ENCODE peak calls at places on chromosomes 12 and 14, in nine cellular contexts. One of them, this sample, is unnamed.

GRCh38 chr14:50677527-50678063 is 9.5 kb upstream of the SAV1 start:
- DNase-seq in suprapubic skin: no peak
- DNase-seq in choroid plexus epithelial cell: peak
- DNase-seq in right lobe of liver: no peak
- DNase-seq in MCF 10A: peak
- DNase-seq in AG04450: no peak
- DNase-seq in A673: no peak
- DNase-seq in GM10248: peak
- DNase-seq in heart left ventricle: no peak
- DNase-seq in this sample: peak

GRCh38 chr12:19158909-19159308 is 29.4 kb downstream of the PLEKHA5 start:
- DNase-seq in suprapubic skin: no peak
- DNase-seq in choroid plexus epithelial cell: peak
- DNase-seq in right lobe of liver: no peak
- DNase-seq in MCF 10A: no peak
- DNase-seq in AG04450: peak
- DNase-seq in A673: peak
- DNase-seq in GM10248: no peak
- DNase-seq in heart left ventricle: no peak
- DNase-seq in this sample: no peak

GRCh38 chr12:91883811-91884210 is 261.8 kb downstream of the BTG1 start:
- DNase-seq in suprapubic skin: no peak
- DNase-seq in choroid plexus epithelial cell: peak
- DNase-seq in right lobe of liver: no peak
- DNase-seq in MCF 10A: no peak
- DNase-seq in AG04450: no peak
- DNase-seq in A673: no peak
- DNase-seq in GM10248: no peak
- DNase-seq in heart left ventricle: no peak
- DNase-seq in this sample: no peak

GRCh38 chr12:61780435-61780834 is 479.8 kb upstream of the USP15 start:
- DNase-seq in suprapubic skin: no peak
- DNase-seq in choroid plexus epithelial cell: no peak
- DNase-seq in right lobe of liver: no peak
- DNase-seq in MCF 10A: no peak
- DNase-seq in AG04450: no peak
- DNase-seq in A673: no peak
- DNase-seq in GM10248: no peak
- DNase-seq in heart left ventricle: no peak
- DNase-seq in this sample: no peak

GRCh38 chr12:127308148-127308547 is 958.8 kb upstream of the TMEM132C start:
- DNase-seq in suprapubic skin: no peak
- DNase-seq in choroid plexus epithelial cell: no peak
- DNase-seq in right lobe of liver: no peak
- DNase-seq in MCF 10A: no peak
- DNase-seq in AG04450: no peak
- DNase-seq in A673: no peak
- DNase-seq in GM10248: no peak
- DNase-seq in heart left ventricle: no peak
- DNase-seq in this sample: no peak

GRCh38 chr12:18967814-18968213 is 161.7 kb upstream of the PLEKHA5 start:
- DNase-seq in suprapubic skin: no peak
- DNase-seq in choroid plexus epithelial cell: no peak
- DNase-seq in right lobe of liver: no peak
- DNase-seq in MCF 10A: peak
- DNase-seq in AG04450: no peak
- DNase-seq in A673: no peak
- DNase-seq in GM10248: no peak
- DNase-seq in heart left ventricle: no peak
- DNase-seq in this sample: no peak

GRCh38 chr14:64388533-64389243 is 535 bp downstream of the MTHFD1 start:
- DNase-seq in suprapubic skin: no peak
- DNase-seq in choroid plexus epithelial cell: peak
- DNase-seq in right lobe of liver: no peak
- DNase-seq in MCF 10A: peak
- DNase-seq in AG04450: no peak
- DNase-seq in A673: peak
- DNase-seq in GM10248: no peak
- DNase-seq in heart left ventricle: no peak
- DNase-seq in this sample: no peak

GRCh38 chr14:95500772-95501401 is 15.6 kb downstream of the SYNE3 start:
- DNase-seq in suprapubic skin: no peak
- DNase-seq in choroid plexus epithelial cell: peak
- DNase-seq in right lobe of liver: no peak
- DNase-seq in MCF 10A: peak
- DNase-seq in AG04450: peak
- DNase-seq in A673: no peak
- DNase-seq in GM10248: no peak
- DNase-seq in heart left ventricle: no peak
- DNase-seq in this sample: no peak

GRCh38 chr12:14216405-14217294 is 148.8 kb upstream of the ATF7IP start:
- DNase-seq in suprapubic skin: no peak
- DNase-seq in choroid plexus epithelial cell: peak
- DNase-seq in right lobe of liver: no peak
- DNase-seq in MCF 10A: no peak
- DNase-seq in AG04450: no peak
- DNase-seq in A673: peak
- DNase-seq in GM10248: no peak
- DNase-seq in heart left ventricle: no peak
- DNase-seq in this sample: no peak

GRCh38 chr14:31045501-31046080 is 19.4 kb upstream of the STRN3 start:
- DNase-seq in suprapubic skin: no peak
- DNase-seq in choroid plexus epithelial cell: no peak
- DNase-seq in right lobe of liver: no peak
- DNase-seq in MCF 10A: no peak
- DNase-seq in AG04450: no peak
- DNase-seq in A673: no peak
- DNase-seq in GM10248: no peak
- DNase-seq in heart left ventricle: no peak
- DNase-seq in this sample: no peak

GRCh38 chr12:124952801-124953200 is 36.1 kb downstream of the DHX37 start:
- DNase-seq in suprapubic skin: no peak
- DNase-seq in choroid plexus epithelial cell: no peak
- DNase-seq in right lobe of liver: no peak
- DNase-seq in MCF 10A: no peak
- DNase-seq in AG04450: no peak
- DNase-seq in A673: no peak
- DNase-seq in GM10248: no peak
- DNase-seq in heart left ventricle: no peak
- DNase-seq in this sample: no peak

GRCh38 chr12:47797432-47797831 is 22.3 kb downstream of the HDAC7 start:
- DNase-seq in suprapubic skin: no peak
- DNase-seq in choroid plexus epithelial cell: no peak
- DNase-seq in right lobe of liver: peak
- DNase-seq in MCF 10A: no peak
- DNase-seq in AG04450: no peak
- DNase-seq in A673: no peak
- DNase-seq in GM10248: peak
- DNase-seq in heart left ventricle: no peak
- DNase-seq in this sample: peak

GRCh38 chr14:73758392-73759182 is 44.4 kb upstream of the PNMA1 start:
- DNase-seq in suprapubic skin: peak
- DNase-seq in choroid plexus epithelial cell: peak
- DNase-seq in right lobe of liver: peak
- DNase-seq in MCF 10A: peak
- DNase-seq in AG04450: no peak
- DNase-seq in A673: peak
- DNase-seq in GM10248: peak
- DNase-seq in heart left ventricle: peak
- DNase-seq in this sample: peak

GRCh38 chr12:15918066-15918465 is 6.9 kb downstream of the DERA start:
- DNase-seq in suprapubic skin: no peak
- DNase-seq in choroid plexus epithelial cell: no peak
- DNase-seq in right lobe of liver: no peak
- DNase-seq in MCF 10A: no peak
- DNase-seq in AG04450: no peak
- DNase-seq in A673: no peak
- DNase-seq in GM10248: no peak
- DNase-seq in heart left ventricle: no peak
- DNase-seq in this sample: no peak
- TF ChIP-seq CTCF in suprapubic skin: no peak
- TF ChIP-seq CTCF in choroid plexus epithelial cell: no peak
- TF ChIP-seq CTCF in right lobe of liver: no peak
- TF ChIP-seq CTCF in MCF 10A: no peak
- TF ChIP-seq CTCF in AG04450: no peak
- TF ChIP-seq CTCF in A673: no peak
- TF ChIP-seq CTCF in GM10248: no peak
- TF ChIP-seq CTCF in heart left ventricle: no peak
- TF ChIP-seq CTCF in this sample: no peak

DNA sequence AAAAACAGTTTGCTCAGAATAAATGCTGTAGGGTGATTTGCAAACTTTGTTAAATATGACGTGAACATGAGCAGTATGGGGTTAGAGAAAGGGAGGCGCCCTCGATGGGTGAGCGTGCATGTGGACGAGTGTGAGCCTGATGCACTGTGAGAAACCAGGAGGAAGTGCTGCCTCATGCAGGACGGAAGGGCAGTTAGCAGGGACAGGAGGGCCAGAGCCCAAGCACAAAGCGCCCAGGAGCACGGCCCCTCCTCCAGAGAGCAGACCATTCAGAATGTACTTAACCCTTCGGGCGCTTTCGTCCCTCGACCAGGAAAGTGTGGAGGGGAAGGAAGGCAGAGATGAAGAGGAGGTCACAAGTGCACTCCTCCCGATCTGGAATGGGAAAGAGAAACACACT is 44.9 kb downstream of the TCHP start:
- DNase-seq in suprapubic skin: no peak
- DNase-seq in choroid plexus epithelial cell: peak
- DNase-seq in right lobe of liver: no peak
- DNase-seq in MCF 10A: no peak
- DNase-seq in AG04450: no peak
- DNase-seq in A673: no peak
- DNase-seq in GM10248: no peak
- DNase-seq in heart left ventricle: peak
- DNase-seq in this sample: no peak
- TF ChIP-seq CTCF in suprapubic skin: no peak
- TF ChIP-seq CTCF in choroid plexus epithelial cell: peak
- TF ChIP-seq CTCF in right lobe of liver: no peak
- TF ChIP-seq CTCF in MCF 10A: no peak
- TF ChIP-seq CTCF in AG04450: no peak
- TF ChIP-seq CTCF in A673: no peak
- TF ChIP-seq CTCF in GM10248: no peak
- TF ChIP-seq CTCF in heart left ventricle: no peak
- TF ChIP-seq CTCF in this sample: no peak

DNA sequence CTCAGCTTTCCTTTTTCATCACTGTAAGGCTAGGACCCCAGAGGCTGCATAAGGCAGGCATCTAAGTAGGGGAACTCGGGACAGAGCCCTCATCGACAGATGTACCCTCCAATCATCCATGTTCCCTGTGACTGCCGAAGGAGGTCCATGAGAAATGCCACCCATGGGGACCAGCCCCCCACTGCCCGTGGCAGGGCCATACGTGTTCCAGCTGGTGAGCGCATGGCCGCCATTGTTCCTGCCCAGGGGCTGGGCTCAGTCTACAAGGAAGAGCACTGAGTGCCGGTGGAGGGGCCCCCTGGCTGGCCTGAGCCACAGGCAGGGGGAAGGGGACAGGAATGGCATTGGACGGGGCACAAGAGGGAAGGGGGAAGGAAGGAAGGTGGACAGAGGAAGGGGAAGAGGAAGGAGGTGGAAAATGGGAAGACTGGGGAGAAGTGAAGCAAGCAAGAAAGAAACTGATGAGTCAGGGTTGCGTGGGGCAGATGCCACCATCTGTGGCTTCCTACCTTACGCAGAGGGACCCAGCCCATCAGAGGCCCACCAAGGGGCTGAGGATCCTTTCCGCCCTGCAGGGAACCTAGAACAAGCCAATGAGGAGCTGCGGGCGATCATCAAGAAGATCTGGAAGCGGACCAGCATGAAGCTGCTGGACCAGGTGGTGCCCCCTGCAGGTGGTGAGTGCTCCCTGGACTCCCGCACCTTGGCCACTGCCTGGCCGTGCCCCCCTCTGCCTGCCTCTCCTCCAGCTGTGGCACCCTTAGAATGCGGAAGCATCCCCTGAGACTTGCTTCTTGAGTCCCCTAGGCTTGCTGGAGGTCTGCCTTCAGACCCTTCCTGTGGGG is 120.6 kb upstream of the FKBP4 start:
- DNase-seq in suprapubic skin: no peak
- DNase-seq in choroid plexus epithelial cell: no peak
- DNase-seq in right lobe of liver: peak
- DNase-seq in MCF 10A: no peak
- DNase-seq in AG04450: no peak
- DNase-seq in A673: no peak
- DNase-seq in GM10248: no peak
- DNase-seq in heart left ventricle: no peak
- DNase-seq in this sample: no peak
- TF ChIP-seq CTCF in suprapubic skin: no peak
- TF ChIP-seq CTCF in choroid plexus epithelial cell: peak
- TF ChIP-seq CTCF in right lobe of liver: no peak
- TF ChIP-seq CTCF in MCF 10A: peak
- TF ChIP-seq CTCF in AG04450: no peak
- TF ChIP-seq CTCF in A673: peak
- TF ChIP-seq CTCF in GM10248: no peak
- TF ChIP-seq CTCF in heart left ventricle: no peak
- TF ChIP-seq CTCF in this sample: no peak

GRCh38 chr14:69002069-69002468 is 23.0 kb upstream of the ACTN1 start:
- DNase-seq in suprapubic skin: no peak
- DNase-seq in choroid plexus epithelial cell: peak
- DNase-seq in right lobe of liver: peak
- DNase-seq in MCF 10A: peak
- DNase-seq in AG04450: no peak
- DNase-seq in A673: no peak
- DNase-seq in GM10248: no peak
- DNase-seq in heart left ventricle: peak
- DNase-seq in this sample: no peak
- TF ChIP-seq CTCF in suprapubic skin: no peak
- TF ChIP-seq CTCF in choroid plexus epithelial cell: peak
- TF ChIP-seq CTCF in right lobe of liver: peak
- TF ChIP-seq CTCF in MCF 10A: peak
- TF ChIP-seq CTCF in AG04450: peak
- TF ChIP-seq CTCF in A673: no peak
- TF ChIP-seq CTCF in GM10248: no peak
- TF ChIP-seq CTCF in heart left ventricle: peak
- TF ChIP-seq CTCF in this sample: no peak

GRCh38 chr14:24710403-24711063 is 76.5 kb upstream of the GZMB start:
- DNase-seq in suprapubic skin: no peak
- DNase-seq in choroid plexus epithelial cell: peak
- DNase-seq in right lobe of liver: peak
- DNase-seq in MCF 10A: peak
- DNase-seq in AG04450: peak
- DNase-seq in A673: peak
- DNase-seq in GM10248: peak
- DNase-seq in heart left ventricle: peak
- DNase-seq in this sample: peak
- TF ChIP-seq CTCF in suprapubic skin: no peak
- TF ChIP-seq CTCF in choroid plexus epithelial cell: peak
- TF ChIP-seq CTCF in right lobe of liver: peak
- TF ChIP-seq CTCF in MCF 10A: peak
- TF ChIP-seq CTCF in AG04450: peak
- TF ChIP-seq CTCF in A673: peak
- TF ChIP-seq CTCF in GM10248: peak
- TF ChIP-seq CTCF in heart left ventricle: peak
- TF ChIP-seq CTCF in this sample: peak

This sample was measured in GM13976.